ENCODE peak calls at places on chromosomes 1 and 21, in five cellular contexts. B is H9; T is substantia nigra; S is central memory CD4-positive, alpha-beta T cell; Q is upper lobe of right lung. N is an unnamed sample.

GRCh38 chr1:55386456-55386855 is 171.3 kb upstream of the USP24 start:
- DNase-seq in S (no peak), Q (no peak), B (no peak), T (no peak), N (no peak)

GRCh38 chr1:93814059-93814794 is 64.8 kb downstream of the DNTTIP2 start:
- DNase-seq in Q (no peak), B (peak; percentile 73), T (peak; percentile 32), S (peak; percentile 14), N (peak; percentile 78)

GRCh38 chr1:168259567-168259966 is 21.1 kb upstream of the TBX19 start:
- DNase-seq in T (no peak), B (no peak), S (no peak), Q (no peak), N (no peak)

GRCh38 chr1:111604931-111605330 is 14.7 kb upstream of the RAP1A start:
- DNase-seq in T (no peak), Q (no peak), S (no peak), B (no peak), N (no peak)

GRCh38 chr1:48772221-48772620 is 4.5 kb downstream of the BEND5 start:
- DNase-seq in B (no peak), Q (no peak), T (no peak), S (no peak), N (no peak)

GRCh38 chr1:213075725-213076124 is 24.7 kb downstream of the RPS6KC1 start:
- DNase-seq in B (no peak), T (no peak), S (no peak), Q (no peak), N (no peak)

GRCh38 chr1:19946331-19946751 is 22.9 kb upstream of the PLA2G2E start:
- DNase-seq in S (no peak), Q (no peak), T (no peak), B (no peak), N (no peak)

GRCh38 chr1:91803133-91803532 is 82.8 kb downstream of the TGFBR3 start:
- DNase-seq in S (no peak), Q (no peak), B (no peak), T (no peak), N (no peak)

GRCh38 chr1:154867841-154868610 is 2.1 kb downstream of the KCNN3 start:
- DNase-seq in T (no peak), Q (peak; percentile 63), B (no peak), S (no peak), N (no peak)

GRCh38 chr1:224894915-224895314 is 34.6 kb upstream of the DNAH14 start:
- DNase-seq in B (peak; percentile 39), S (no peak), T (no peak), Q (no peak), N (no peak)

GRCh38 chr1:244048566-244049141 is 2.4 kb upstream of the ZBTB18 start:
- DNase-seq in T (no peak), B (no peak), S (no peak), Q (peak; percentile 86), N (no peak)

GRCh38 chr1:36384542-36385409 is 948 bp downstream of the STK40 start:
- DNase-seq in S (peak; percentile 58), T (no peak), B (peak; percentile 71), Q (peak; percentile 91), N (peak; percentile 75)

GRCh38 chr1:67372136-67372535 is 58.1 kb downstream of the SERBP1 start:
- DNase-seq in S (no peak), T (no peak), B (no peak), Q (no peak), N (no peak)

GRCh38 chr1:205375816-205376545 is 19.3 kb upstream of the KLHDC8A start:
- DNase-seq in T (no peak), S (no peak), Q (no peak), B (peak; percentile 75), N (no peak)

GRCh38 chr1:152442765-152443164 is 28.7 kb upstream of the CRNN start:
- DNase-seq in Q (no peak), S (no peak), T (no peak), B (no peak), N (no peak)

GRCh38 chr1:114735479-114735878 is 18.9 kb upstream of the NRAS start:
- DNase-seq in S (no peak), Q (no peak), B (no peak), T (no peak), N (no peak)

GRCh38 chr1:64302971-64303370 is 99.5 kb downstream of the UBE2U start:
- DNase-seq in Q (no peak), T (no peak), S (no peak), B (no peak), N (no peak)

GRCh38 chr1:33612877-33613487 is 140.5 kb downstream of the ZSCAN20 start:
- DNase-seq in T (peak; percentile 6), Q (no peak), B (peak; percentile 76), S (no peak), N (peak; percentile 35)

GRCh38 chr1:168628807-168629206 is 52.4 kb downstream of the XCL1 start:
- DNase-seq in B (no peak), Q (no peak), T (no peak), S (no peak), N (no peak)

GRCh38 chr1:99963041-99963795 is 6.6 kb upstream of the SLC35A3 start:
- DNase-seq in T (no peak), S (no peak), B (no peak), Q (no peak), N (no peak)

GRCh38 chr21:19683492-19683891 is 1279.9 kb upstream of the TMPRSS15 start:
- DNase-seq in B (no peak), S (no peak), Q (no peak), T (no peak), N (no peak)

GRCh38 chr1:92858564-92859399 is 26.9 kb downstream of the RPL5 start:
- DNase-seq in S (peak; percentile 79), B (no peak), T (peak; percentile 18), Q (no peak), N (peak; percentile 52)

GRCh38 chr1:65395887-65396612 is 24.4 kb upstream of the LEPR start:
- DNase-seq in Q (no peak), B (peak; percentile 38), S (no peak), T (no peak), N (no peak)

GRCh38 chr1:2159124-2159523 is 35.4 kb downstream of the FAAP20 start:
- DNase-seq in Q (no peak), S (no peak), B (no peak), T (no peak), N (no peak)

GRCh38 chr1:4825841-4826450 is 171.5 kb downstream of the AJAP1 start:
- DNase-seq in T (no peak), S (no peak), B (peak; percentile 53), Q (no peak), N (peak; percentile 1)

GRCh38 chr1:57079454-57080157 is 113.8 kb upstream of the C8B start:
- DNase-seq in T (no peak), Q (no peak), B (peak; percentile 43), S (no peak), N (no peak)

GRCh38 chr1:3656450-3657095 is 4.3 kb downstream of the TP73 start:
- DNase-seq in T (no peak), B (no peak), S (no peak), Q (peak; percentile 25), N (no peak)

GRCh38 chr21:41374177-41374712 is 12.4 kb downstream of the MX2 start:
- DNase-seq in Q (no peak), S (no peak), T (no peak), B (peak; percentile 17), N (no peak)

N was measured in CD4-positive, CD25-positive, alpha-beta regulatory T cell.